ENCODE peak calls at places on chromosome 5, in nine cellular contexts. One of them, this sample, is unnamed. For H3K36me3 and H3K9me3, the result is how much of the 10 kb centered on the place peaks cover.

GRCh38 chr5:64594601-64595518 is 89.0 kb downstream of the RGS7BP start:
- DNase-seq in psoas muscle: no peak
- DNase-seq in DND-41: no peak
- DNase-seq in heart right ventricle: no peak
- DNase-seq in naive thymus-derived CD4-positive, alpha-beta T cell: no peak
- DNase-seq in uterus: no peak
- DNase-seq in pancreas: no peak
- DNase-seq in aorta: no peak
- DNase-seq in endodermal cell: peak
- DNase-seq in this sample: no peak

GRCh38 chr5:117425163-117425562 is 850.5 kb upstream of the SEMA6A start:
- DNase-seq in psoas muscle: no peak
- DNase-seq in DND-41: no peak
- DNase-seq in heart right ventricle: no peak
- DNase-seq in naive thymus-derived CD4-positive, alpha-beta T cell: no peak
- DNase-seq in uterus: no peak
- DNase-seq in pancreas: no peak
- DNase-seq in aorta: no peak
- DNase-seq in endodermal cell: peak
- DNase-seq in this sample: no peak

GRCh38 chr5:154477382-154478223 is 424 bp downstream of the HAND1 start:
- DNase-seq in psoas muscle: no peak
- DNase-seq in DND-41: no peak
- DNase-seq in heart right ventricle: peak
- DNase-seq in naive thymus-derived CD4-positive, alpha-beta T cell: peak
- DNase-seq in uterus: no peak
- DNase-seq in pancreas: no peak
- DNase-seq in aorta: peak
- DNase-seq in endodermal cell: peak
- DNase-seq in this sample: no peak

GRCh38 chr5:82106207-82106606 is 134.4 kb downstream of the ATG10 start:
- DNase-seq in psoas muscle: no peak
- DNase-seq in DND-41: no peak
- DNase-seq in heart right ventricle: no peak
- DNase-seq in naive thymus-derived CD4-positive, alpha-beta T cell: no peak
- DNase-seq in uterus: no peak
- DNase-seq in pancreas: no peak
- DNase-seq in aorta: no peak
- DNase-seq in endodermal cell: no peak
- DNase-seq in this sample: no peak

GRCh38 chr5:44454002-44454401 is 64.8 kb upstream of the FGF10 start:
- DNase-seq in psoas muscle: no peak
- DNase-seq in DND-41: no peak
- DNase-seq in heart right ventricle: no peak
- DNase-seq in naive thymus-derived CD4-positive, alpha-beta T cell: no peak
- DNase-seq in uterus: no peak
- DNase-seq in pancreas: no peak
- DNase-seq in aorta: no peak
- DNase-seq in endodermal cell: peak
- DNase-seq in this sample: no peak

GRCh38 chr5:154461531-154461930 is 15.7 kb downstream of the SAP30L start:
- DNase-seq in psoas muscle: no peak
- DNase-seq in DND-41: no peak
- DNase-seq in heart right ventricle: no peak
- DNase-seq in naive thymus-derived CD4-positive, alpha-beta T cell: no peak
- DNase-seq in uterus: no peak
- DNase-seq in pancreas: no peak
- DNase-seq in aorta: no peak
- DNase-seq in endodermal cell: peak
- DNase-seq in this sample: no peak

GRCh38 chr5:1125030-1125357 is 13.1 kb upstream of the SLC12A7 start:
- DNase-seq in psoas muscle: peak
- DNase-seq in DND-41: no peak
- DNase-seq in heart right ventricle: peak
- DNase-seq in naive thymus-derived CD4-positive, alpha-beta T cell: no peak
- DNase-seq in uterus: peak
- DNase-seq in pancreas: peak
- DNase-seq in aorta: no peak
- DNase-seq in endodermal cell: no peak
- DNase-seq in this sample: peak

GRCh38 chr5:132389453-132390286 is 20.2 kb downstream of the SLC22A5 start:
- DNase-seq in psoas muscle: peak
- DNase-seq in DND-41: peak
- DNase-seq in heart right ventricle: no peak
- DNase-seq in naive thymus-derived CD4-positive, alpha-beta T cell: no peak
- DNase-seq in uterus: peak
- DNase-seq in pancreas: no peak
- DNase-seq in aorta: peak
- DNase-seq in endodermal cell: peak
- DNase-seq in this sample: no peak

GRCh38 chr5:36440300-36440699 is 138.6 kb upstream of the RANBP3L start:
- DNase-seq in psoas muscle: no peak
- DNase-seq in DND-41: no peak
- DNase-seq in heart right ventricle: no peak
- DNase-seq in naive thymus-derived CD4-positive, alpha-beta T cell: no peak
- DNase-seq in uterus: no peak
- DNase-seq in pancreas: no peak
- DNase-seq in aorta: no peak
- DNase-seq in endodermal cell: no peak
- DNase-seq in this sample: no peak

GRCh38 chr5:73908440-73908839 is 282.4 kb downstream of the ARHGEF28 start:
- DNase-seq in psoas muscle: no peak
- DNase-seq in DND-41: no peak
- DNase-seq in heart right ventricle: no peak
- DNase-seq in naive thymus-derived CD4-positive, alpha-beta T cell: no peak
- DNase-seq in uterus: no peak
- DNase-seq in pancreas: no peak
- DNase-seq in aorta: no peak
- DNase-seq in endodermal cell: no peak
- DNase-seq in this sample: no peak

GRCh38 chr5:73908846-73909245 is 282.9 kb downstream of the ARHGEF28 start:
- DNase-seq in psoas muscle: no peak
- DNase-seq in DND-41: no peak
- DNase-seq in heart right ventricle: no peak
- DNase-seq in naive thymus-derived CD4-positive, alpha-beta T cell: no peak
- DNase-seq in uterus: no peak
- DNase-seq in pancreas: no peak
- DNase-seq in aorta: no peak
- DNase-seq in endodermal cell: no peak
- DNase-seq in this sample: no peak

GRCh38 chr5:73911761-73912393 is 285.9 kb downstream of the ARHGEF28 start:
- DNase-seq in psoas muscle: no peak
- DNase-seq in DND-41: no peak
- DNase-seq in heart right ventricle: no peak
- DNase-seq in naive thymus-derived CD4-positive, alpha-beta T cell: no peak
- DNase-seq in uterus: no peak
- DNase-seq in pancreas: no peak
- DNase-seq in aorta: no peak
- DNase-seq in endodermal cell: no peak
- DNase-seq in this sample: no peak

GRCh38 chr5:73907164-73907563 is 281.2 kb downstream of the ARHGEF28 start:
- DNase-seq in psoas muscle: no peak
- DNase-seq in DND-41: no peak
- DNase-seq in heart right ventricle: no peak
- DNase-seq in naive thymus-derived CD4-positive, alpha-beta T cell: no peak
- DNase-seq in uterus: no peak
- DNase-seq in pancreas: no peak
- DNase-seq in aorta: no peak
- DNase-seq in endodermal cell: no peak
- DNase-seq in this sample: no peak

DNA sequence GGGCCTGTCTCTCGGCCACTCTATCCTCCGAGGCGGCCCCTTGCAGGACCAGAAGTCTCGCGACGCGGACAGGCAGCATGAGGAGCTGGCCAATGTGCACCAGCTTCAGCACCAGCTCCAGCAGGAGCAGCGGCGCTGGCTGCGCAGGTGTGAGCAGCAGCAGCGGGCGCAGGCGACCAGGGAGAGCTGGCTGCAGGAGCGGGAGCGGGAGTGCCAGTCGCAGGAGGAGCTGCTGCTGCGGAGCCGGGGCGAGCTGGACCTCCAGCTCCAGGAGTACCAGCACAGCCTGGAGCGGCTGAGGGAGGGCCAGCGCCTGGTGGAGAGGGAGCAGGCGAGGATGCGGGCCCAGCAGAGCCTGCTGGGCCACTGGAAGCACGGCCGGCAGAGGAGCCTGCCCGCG is 283.5 kb downstream of the ARHGEF28 start:
- DNase-seq in psoas muscle: no peak
- DNase-seq in DND-41: no peak
- DNase-seq in heart right ventricle: no peak
- DNase-seq in naive thymus-derived CD4-positive, alpha-beta T cell: no peak
- DNase-seq in uterus: no peak
- DNase-seq in pancreas: no peak
- DNase-seq in aorta: no peak
- DNase-seq in endodermal cell: peak
- DNase-seq in this sample: no peak
- H3K36me3 ChIP-seq in psoas muscle: under half
- H3K36me3 ChIP-seq in DND-41: under half
- H3K36me3 ChIP-seq in heart right ventricle: under half
- H3K36me3 ChIP-seq in naive thymus-derived CD4-positive, alpha-beta T cell: under half
- H3K36me3 ChIP-seq in uterus: under half
- H3K36me3 ChIP-seq in pancreas: under half
- H3K36me3 ChIP-seq in aorta: under half
- H3K36me3 ChIP-seq in endodermal cell: under half
- H3K36me3 ChIP-seq in this sample: under half

GRCh38 chr5:6820851-6821479 is 107.7 kb downstream of the TENT4A start:
- DNase-seq in psoas muscle: no peak
- DNase-seq in DND-41: peak
- DNase-seq in heart right ventricle: no peak
- DNase-seq in naive thymus-derived CD4-positive, alpha-beta T cell: peak
- DNase-seq in uterus: no peak
- DNase-seq in pancreas: no peak
- DNase-seq in aorta: no peak
- DNase-seq in endodermal cell: peak
- DNase-seq in this sample: no peak

GRCh38 chr5:6819521-6819920 is 106.3 kb downstream of the TENT4A start:
- DNase-seq in psoas muscle: no peak
- DNase-seq in DND-41: no peak
- DNase-seq in heart right ventricle: no peak
- DNase-seq in naive thymus-derived CD4-positive, alpha-beta T cell: no peak
- DNase-seq in uterus: no peak
- DNase-seq in pancreas: no peak
- DNase-seq in aorta: no peak
- DNase-seq in endodermal cell: peak
- DNase-seq in this sample: no peak

GRCh38 chr5:6822556-6823343 is 109.5 kb downstream of the TENT4A start:
- DNase-seq in psoas muscle: no peak
- DNase-seq in DND-41: no peak
- DNase-seq in heart right ventricle: no peak
- DNase-seq in naive thymus-derived CD4-positive, alpha-beta T cell: no peak
- DNase-seq in uterus: no peak
- DNase-seq in pancreas: no peak
- DNase-seq in aorta: no peak
- DNase-seq in endodermal cell: peak
- DNase-seq in this sample: no peak

GRCh38 chr5:6823996-6824395 is 110.8 kb downstream of the TENT4A start:
- DNase-seq in psoas muscle: no peak
- DNase-seq in DND-41: no peak
- DNase-seq in heart right ventricle: no peak
- DNase-seq in naive thymus-derived CD4-positive, alpha-beta T cell: no peak
- DNase-seq in uterus: no peak
- DNase-seq in pancreas: no peak
- DNase-seq in aorta: no peak
- DNase-seq in endodermal cell: no peak
- DNase-seq in this sample: no peak

GRCh38 chr5:6822068-6822467 is 108.8 kb downstream of the TENT4A start:
- DNase-seq in psoas muscle: no peak
- DNase-seq in DND-41: no peak
- DNase-seq in heart right ventricle: no peak
- DNase-seq in naive thymus-derived CD4-positive, alpha-beta T cell: no peak
- DNase-seq in uterus: no peak
- DNase-seq in pancreas: no peak
- DNase-seq in aorta: no peak
- DNase-seq in endodermal cell: no peak
- DNase-seq in this sample: no peak
- H3K9me3 ChIP-seq in psoas muscle: under half
- H3K9me3 ChIP-seq in DND-41: under half
- H3K9me3 ChIP-seq in heart right ventricle: under half
- H3K9me3 ChIP-seq in naive thymus-derived CD4-positive, alpha-beta T cell: under half
- H3K9me3 ChIP-seq in uterus: under half
- H3K9me3 ChIP-seq in pancreas: under half
- H3K9me3 ChIP-seq in aorta: under half
- H3K9me3 ChIP-seq in endodermal cell: under half
- H3K9me3 ChIP-seq in this sample: under half

GRCh38 chr5:140696891-140697492 is 3.3 kb upstream of the ZMAT2 start:
- DNase-seq in psoas muscle: no peak
- DNase-seq in DND-41: no peak
- DNase-seq in heart right ventricle: no peak
- DNase-seq in naive thymus-derived CD4-positive, alpha-beta T cell: no peak
- DNase-seq in uterus: no peak
- DNase-seq in pancreas: no peak
- DNase-seq in aorta: no peak
- DNase-seq in endodermal cell: peak
- DNase-seq in this sample: no peak

GRCh38 chr5:140700177-140701144 is at the start of gene ZMAT2:
- DNase-seq in psoas muscle: peak
- DNase-seq in DND-41: peak
- DNase-seq in heart right ventricle: peak
- DNase-seq in naive thymus-derived CD4-positive, alpha-beta T cell: peak
- DNase-seq in uterus: peak
- DNase-seq in pancreas: peak
- DNase-seq in aorta: peak
- DNase-seq in endodermal cell: peak
- DNase-seq in this sample: peak
- H3K36me3 ChIP-seq in psoas muscle: half or more
- H3K36me3 ChIP-seq in DND-41: half or more
- H3K36me3 ChIP-seq in heart right ventricle: half or more
- H3K36me3 ChIP-seq in naive thymus-derived CD4-positive, alpha-beta T cell: under half
- H3K36me3 ChIP-seq in uterus: under half
- H3K36me3 ChIP-seq in pancreas: under half
- H3K36me3 ChIP-seq in aorta: under half
- H3K36me3 ChIP-seq in endodermal cell: half or more
- H3K36me3 ChIP-seq in this sample: half or more

GRCh38 chr5:169431386-169431785 is 130.4 kb upstream of the SLIT3 start:
- DNase-seq in psoas muscle: no peak
- DNase-seq in DND-41: no peak
- DNase-seq in heart right ventricle: no peak
- DNase-seq in naive thymus-derived CD4-positive, alpha-beta T cell: no peak
- DNase-seq in uterus: no peak
- DNase-seq in pancreas: no peak
- DNase-seq in aorta: no peak
- DNase-seq in endodermal cell: no peak
- DNase-seq in this sample: no peak

GRCh38 chr5:169426674-169427250 is 125.8 kb upstream of the SLIT3 start:
- DNase-seq in psoas muscle: no peak
- DNase-seq in DND-41: no peak
- DNase-seq in heart right ventricle: no peak
- DNase-seq in naive thymus-derived CD4-positive, alpha-beta T cell: no peak
- DNase-seq in uterus: no peak
- DNase-seq in pancreas: no peak
- DNase-seq in aorta: no peak
- DNase-seq in endodermal cell: peak
- DNase-seq in this sample: no peak

GRCh38 chr5:169433221-169433651 is 132.3 kb upstream of the SLIT3 start:
- DNase-seq in psoas muscle: no peak
- DNase-seq in DND-41: no peak
- DNase-seq in heart right ventricle: no peak
- DNase-seq in naive thymus-derived CD4-positive, alpha-beta T cell: no peak
- DNase-seq in uterus: no peak
- DNase-seq in pancreas: no peak
- DNase-seq in aorta: no peak
- DNase-seq in endodermal cell: no peak
- DNase-seq in this sample: no peak

GRCh38 chr5:169429044-169429443 is 128.1 kb upstream of the SLIT3 start:
- DNase-seq in psoas muscle: no peak
- DNase-seq in DND-41: no peak
- DNase-seq in heart right ventricle: peak
- DNase-seq in naive thymus-derived CD4-positive, alpha-beta T cell: no peak
- DNase-seq in uterus: no peak
- DNase-seq in pancreas: no peak
- DNase-seq in aorta: no peak
- DNase-seq in endodermal cell: no peak
- DNase-seq in this sample: no peak

GRCh38 chr5:169430676-169431075 is 129.7 kb upstream of the SLIT3 start:
- DNase-seq in psoas muscle: no peak
- DNase-seq in DND-41: no peak
- DNase-seq in heart right ventricle: no peak
- DNase-seq in naive thymus-derived CD4-positive, alpha-beta T cell: no peak
- DNase-seq in uterus: no peak
- DNase-seq in pancreas: no peak
- DNase-seq in aorta: no peak
- DNase-seq in endodermal cell: no peak
- DNase-seq in this sample: no peak
- H3K9me3 ChIP-seq in psoas muscle: under half
- H3K9me3 ChIP-seq in DND-41: under half
- H3K9me3 ChIP-seq in heart right ventricle: under half
- H3K9me3 ChIP-seq in naive thymus-derived CD4-positive, alpha-beta T cell: under half
- H3K9me3 ChIP-seq in uterus: under half
- H3K9me3 ChIP-seq in pancreas: under half
- H3K9me3 ChIP-seq in aorta: under half
- H3K9me3 ChIP-seq in endodermal cell: under half
- H3K9me3 ChIP-seq in this sample: under half